ENCODE peak calls at places on chromosome 10, in nine cellular contexts. X, V, S, A, T, D, E, I and P are unnamed samples.

GRCh38 chr10:51000976-51001375 is 73.3 kb upstream of the PRKG1 start:
- DNase-seq in T (no peak), V (peak; percentile 49), D (no peak), E (no peak), X (no peak), S (peak; percentile 7), I (no peak), A (no peak), P (no peak)

GRCh38 chr10:71334228-71334791 is 15.3 kb downstream of the SLC29A3 start:
- DNase-seq in I (no peak), V (no peak), D (peak; percentile 14), E (no peak), X (no peak), S (no peak), A (no peak), T (no peak), P (no peak)

GRCh38 chr10:82390866-82391658 is 516.1 kb downstream of the NRG3 start:
- DNase-seq in S (no peak), X (no peak), V (no peak), I (no peak), T (no peak), A (no peak), E (no peak), D (no peak), P (no peak)

GRCh38 chr10:59830601-59831259 is 75.6 kb downstream of the CCDC6 start:
- DNase-seq in I (peak; percentile 34), E (peak; percentile 86), X (peak; percentile 34), V (peak; percentile 56), S (peak; percentile 42), T (peak; percentile 87), D (peak; percentile 88), A (peak; percentile 71), P (peak; percentile 59)

GRCh38 chr10:3631709-3632330 is 153.2 kb downstream of the KLF6 start:
- DNase-seq in S (peak; percentile 51), T (no peak), D (peak; percentile 56), A (no peak), I (peak; percentile 26), X (no peak), E (no peak), V (peak; percentile 37), P (no peak)

GRCh38 chr10:69973678-69974077 is 79.0 kb upstream of the MACROH2A2 start:
- DNase-seq in E (no peak), I (no peak), S (no peak), T (no peak), X (no peak), D (no peak), V (peak; percentile 15), A (no peak), P (no peak)

GRCh38 chr10:659710-660141 is 29.7 kb downstream of the DIP2C start:
- DNase-seq in X (no peak), I (peak; percentile 89), T (no peak), E (no peak), A (no peak), S (peak; percentile 89), D (no peak), V (peak; percentile 87), P (no peak)

GRCh38 chr10:24008164-24009066 is 200.5 kb upstream of the KIAA1217 start:
- DNase-seq in I (peak; percentile 98), E (peak; percentile 38), S (peak; percentile 98), X (no peak), D (peak; percentile 4), V (no peak), A (no peak), T (peak; percentile 7), P (no peak)

GRCh38 chr10:43214956-43215561 is 51.8 kb downstream of the RASGEF1A start:
- DNase-seq in E (no peak), A (no peak), T (no peak), D (no peak), V (no peak), I (no peak), X (no peak), S (no peak), P (peak; percentile 54)

GRCh38 chr10:43216931-43217562 is 49.8 kb downstream of the RASGEF1A start:
- DNase-seq in A (no peak), T (no peak), V (no peak), X (no peak), I (no peak), E (no peak), D (no peak), S (no peak), P (no peak)

GRCh38 chr10:43217563-43218205 is 49.2 kb downstream of the RASGEF1A start:
- DNase-seq in T (no peak), I (no peak), V (no peak), E (no peak), S (no peak), A (no peak), X (no peak), D (no peak), P (no peak)

GRCh38 chr10:43214071-43214955 is 52.6 kb downstream of the RASGEF1A start:
- DNase-seq in A (no peak), I (peak; percentile 39), S (peak; percentile 59), X (no peak), E (no peak), T (no peak), V (peak; percentile 27), D (peak; percentile 45), P (no peak)

DNA sequence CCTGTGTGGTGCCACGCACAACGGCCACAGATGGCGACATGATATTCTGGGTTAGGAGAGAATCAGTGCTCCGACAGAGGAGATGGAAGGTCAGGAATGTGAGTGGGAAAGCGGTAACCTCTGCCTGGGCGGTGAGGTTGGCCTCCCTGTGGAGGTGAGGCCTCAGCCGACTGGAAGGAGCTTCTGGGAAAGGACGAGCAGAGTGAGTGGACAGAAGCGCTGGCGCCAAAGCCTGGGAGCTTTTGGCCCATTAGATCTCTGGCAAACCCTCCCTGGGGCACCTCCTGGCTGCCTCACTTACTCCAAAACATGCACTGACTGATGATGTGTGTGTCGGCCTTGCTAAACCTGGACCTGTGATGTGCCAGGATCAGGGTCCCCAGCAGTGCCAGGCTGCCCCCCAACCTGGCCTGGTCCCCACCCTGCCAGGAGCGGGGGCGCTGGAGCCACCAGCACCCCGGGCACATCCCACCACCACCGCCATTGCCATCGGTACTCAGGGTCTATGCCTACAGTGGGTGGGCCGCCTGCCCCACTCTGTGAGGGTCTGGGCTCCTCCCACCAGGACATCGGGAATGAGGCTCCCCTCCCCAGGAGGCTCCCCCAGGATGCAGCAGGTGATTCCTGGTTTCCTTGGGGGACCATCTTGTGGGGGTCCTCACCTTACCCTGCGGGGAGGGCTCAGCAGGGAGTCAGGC is 51.0 kb downstream of the RASGEF1A start:
- DNase-seq in S (no peak), X (no peak), A (no peak), I (no peak), T (no peak), D (no peak), V (no peak), E (no peak), P (no peak)
- TF ChIP-seq CTCF in S (no peak), X (no peak), A (no peak), I (no peak), T (no peak), D (no peak), V (no peak), E (no peak), P (no peak)

GRCh38 chr10:133242611-133243356 is 5.1 kb downstream of the VENTX start:
- DNase-seq in E (no peak), D (no peak), A (no peak), V (peak; percentile 56), S (no peak), X (no peak), I (no peak), T (no peak), P (no peak)

GRCh38 chr10:133238066-133238804 is 580 bp downstream of the VENTX start:
- DNase-seq in X (no peak), E (peak; percentile 53), V (no peak), T (peak; percentile 56), D (no peak), A (no peak), I (no peak), S (no peak), P (no peak)

GRCh38 chr10:133239990-133240389 is 2.3 kb downstream of the VENTX start:
- DNase-seq in X (no peak), V (no peak), S (no peak), I (no peak), D (no peak), A (no peak), T (no peak), E (no peak), P (no peak)

GRCh38 chr10:133243593-133243992 is 5.9 kb downstream of the VENTX start:
- DNase-seq in S (no peak), A (no peak), D (no peak), V (no peak), E (no peak), T (no peak), I (no peak), X (no peak), P (no peak)

DNA sequence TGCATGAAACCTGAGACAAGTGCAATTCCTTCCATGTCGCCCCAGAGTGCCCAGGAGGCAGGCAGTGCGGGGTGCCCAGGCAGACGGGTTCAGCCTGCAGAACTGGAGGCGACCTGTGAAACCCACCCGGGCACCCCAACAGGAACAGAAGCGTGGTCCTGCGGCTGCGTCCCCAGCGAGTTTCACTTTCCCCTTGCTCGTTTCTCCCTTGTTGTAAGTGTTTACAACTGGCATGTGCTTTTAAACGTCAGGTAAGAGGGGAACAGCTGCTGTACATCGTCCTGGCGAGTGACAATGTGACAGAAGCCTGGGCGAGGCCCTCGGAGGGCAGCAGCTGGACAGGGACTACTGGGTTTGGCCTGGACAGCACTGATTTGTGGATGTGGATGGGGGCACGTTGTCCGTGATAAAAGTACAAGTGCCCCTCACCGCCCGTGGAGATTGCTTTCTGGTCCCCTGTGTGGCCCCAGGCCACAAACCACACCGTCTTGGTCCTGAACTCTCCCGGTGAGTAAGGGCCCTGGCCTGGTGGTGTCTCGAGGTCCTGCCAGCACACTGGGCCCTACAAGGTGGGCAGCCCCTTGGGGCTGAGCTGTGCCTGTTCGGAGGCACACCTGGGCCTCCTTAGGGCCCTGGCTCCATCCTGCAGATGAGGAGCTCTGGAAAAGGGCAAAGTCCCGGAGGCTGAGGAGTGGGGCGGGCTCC is 4.0 kb downstream of the VENTX start:
- DNase-seq in E (no peak), T (no peak), S (no peak), D (no peak), I (no peak), X (no peak), A (no peak), V (no peak), P (no peak)
- H2AFZ ChIP-seq in E (no peak overlapping the region), T (no peak overlapping the region), S (no peak overlapping the region), D (peak overlapping the region; percentile 45), I (no peak overlapping the region), X (no peak overlapping the region), A (no peak overlapping the region), V (no peak overlapping the region), P (no peak overlapping the region)

GRCh38 chr10:116265686-116266085 is 7.3 kb downstream of the GFRA1 start:
- DNase-seq in X (no peak), S (no peak), D (no peak), E (no peak), I (no peak), V (no peak), T (peak; percentile 7), A (no peak), P (no peak)

GRCh38 chr10:116270691-116271592 is 2.1 kb downstream of the GFRA1 start:
- DNase-seq in A (peak; percentile 53), D (no peak), T (peak; percentile 67), V (peak; percentile 4), X (no peak), I (no peak), S (peak; percentile 15), E (peak; percentile 69), P (peak; percentile 73)

GRCh38 chr10:116271593-116272496 is 1.2 kb downstream of the GFRA1 start:
- DNase-seq in E (peak; percentile 57), S (peak; percentile 11), T (peak; percentile 62), D (no peak), A (peak; percentile 45), I (no peak), X (no peak), V (peak; percentile 4), P (peak; percentile 75)

GRCh38 chr10:116269612-116270011 is 3.4 kb downstream of the GFRA1 start:
- DNase-seq in A (no peak), E (no peak), S (no peak), V (no peak), I (no peak), X (no peak), D (no peak), T (peak; percentile 15), P (no peak)

GRCh38 chr10:116268976-116269375 is 4.0 kb downstream of the GFRA1 start:
- DNase-seq in T (no peak), D (no peak), V (no peak), E (no peak), S (no peak), X (no peak), I (no peak), A (no peak), P (peak; percentile 22)
- TF ChIP-seq CTCF in T (peak; percentile 27), D (no peak), V (no peak), E (no peak), S (no peak), X (no peak), I (no peak), A (no peak), P (no peak)

GRCh38 chr10:75062191-75062849 is 49.1 kb upstream of the SAMD8 start:
- DNase-seq in E (no peak), D (no peak), T (no peak), S (peak; percentile 90), X (no peak), I (peak; percentile 91), A (no peak), V (peak; percentile 11), P (peak; percentile 57)
- H2AFZ ChIP-seq in E (peak overlapping the region; percentile 26), D (no peak overlapping the region), T (peak overlapping the region; percentile 66), S (peak overlapping the region; percentile 57), X (no peak overlapping the region), I (peak overlapping the region; percentile 66), A (no peak overlapping the region), V (peak overlapping the region; percentile 19), P (peak overlapping the region; percentile 22)